ENCODE peak calls at places on chromosome 22, in ten cellular contexts. One of them, this sample, is unnamed. For H3K4me1, the result is how much of the 10 kb centered on the place peaks cover.

GRCh38 chr22:50012201-50013181 is at the start of gene IL17REL:
- DNase-seq in tibial nerve: no peak
- DNase-seq in stomach: peak
- DNase-seq in ovary: peak
- DNase-seq in IMR-90: peak
- DNase-seq in uterus: peak
- DNase-seq in esophagus squamous epithelium: no peak
- DNase-seq in body of pancreas: no peak
- DNase-seq in adrenal gland: no peak
- DNase-seq in heart left ventricle: no peak
- DNase-seq in this sample: no peak

GRCh38 chr22:37684803-37685615 is 1.1 kb upstream of the NOL12 start:
- DNase-seq in stomach: no peak
- DNase-seq in tibial nerve: no peak
- DNase-seq in body of pancreas: no peak
- DNase-seq in uterus: no peak
- DNase-seq in esophagus squamous epithelium: no peak
- DNase-seq in heart left ventricle: no peak
- DNase-seq in ovary: no peak
- DNase-seq in adrenal gland: no peak
- DNase-seq in IMR-90: no peak
- DNase-seq in this sample: no peak

GRCh38 chr22:48885919-48886305 is 941.8 kb downstream of the BRD1 start:
- DNase-seq in IMR-90: no peak
- DNase-seq in esophagus squamous epithelium: no peak
- DNase-seq in uterus: no peak
- DNase-seq in body of pancreas: no peak
- DNase-seq in stomach: no peak
- DNase-seq in tibial nerve: no peak
- DNase-seq in adrenal gland: no peak
- DNase-seq in ovary: peak
- DNase-seq in heart left ventricle: no peak
- DNase-seq in this sample: no peak

GRCh38 chr22:21587803-21588611 is 20.5 kb downstream of the UBE2L3 start:
- DNase-seq in ovary: no peak
- DNase-seq in IMR-90: peak
- DNase-seq in stomach: no peak
- DNase-seq in uterus: no peak
- DNase-seq in body of pancreas: no peak
- DNase-seq in adrenal gland: no peak
- DNase-seq in tibial nerve: no peak
- DNase-seq in esophagus squamous epithelium: no peak
- DNase-seq in heart left ventricle: no peak
- DNase-seq in this sample: no peak

GRCh38 chr22:17436382-17436951 is 67.2 kb downstream of the CECR2 start:
- DNase-seq in esophagus squamous epithelium: no peak
- DNase-seq in ovary: no peak
- DNase-seq in body of pancreas: no peak
- DNase-seq in uterus: no peak
- DNase-seq in stomach: no peak
- DNase-seq in IMR-90: no peak
- DNase-seq in heart left ventricle: no peak
- DNase-seq in tibial nerve: no peak
- DNase-seq in adrenal gland: no peak
- DNase-seq in this sample: no peak

GRCh38 chr22:35379146-35379993 is 1.5 kb upstream of the HMOX1 start:
- DNase-seq in esophagus squamous epithelium: no peak
- DNase-seq in adrenal gland: no peak
- DNase-seq in body of pancreas: no peak
- DNase-seq in tibial nerve: no peak
- DNase-seq in stomach: no peak
- DNase-seq in IMR-90: no peak
- DNase-seq in heart left ventricle: no peak
- DNase-seq in ovary: no peak
- DNase-seq in uterus: no peak
- DNase-seq in this sample: no peak

GRCh38 chr22:49551897-49552659 is 275.6 kb downstream of the BRD1 start:
- DNase-seq in esophagus squamous epithelium: no peak
- DNase-seq in uterus: no peak
- DNase-seq in tibial nerve: no peak
- DNase-seq in heart left ventricle: no peak
- DNase-seq in ovary: no peak
- DNase-seq in adrenal gland: no peak
- DNase-seq in IMR-90: no peak
- DNase-seq in stomach: no peak
- DNase-seq in body of pancreas: no peak
- DNase-seq in this sample: no peak

GRCh38 chr22:21791635-21792625 is 56.3 kb upstream of the YPEL1 start:
- DNase-seq in ovary: no peak
- DNase-seq in adrenal gland: no peak
- DNase-seq in body of pancreas: no peak
- DNase-seq in tibial nerve: no peak
- DNase-seq in heart left ventricle: no peak
- DNase-seq in uterus: no peak
- DNase-seq in IMR-90: peak
- DNase-seq in esophagus squamous epithelium: no peak
- DNase-seq in stomach: no peak
- DNase-seq in this sample: no peak

GRCh38 chr22:37334859-37335818 is 52.8 kb downstream of the CYTH4 start:
- DNase-seq in adrenal gland: no peak
- DNase-seq in tibial nerve: no peak
- DNase-seq in ovary: no peak
- DNase-seq in stomach: no peak
- DNase-seq in body of pancreas: no peak
- DNase-seq in IMR-90: no peak
- DNase-seq in uterus: no peak
- DNase-seq in heart left ventricle: no peak
- DNase-seq in esophagus squamous epithelium: no peak
- DNase-seq in this sample: no peak

GRCh38 chr22:47147572-47147971 is 385.1 kb downstream of the TBC1D22A start:
- DNase-seq in stomach: no peak
- DNase-seq in esophagus squamous epithelium: no peak
- DNase-seq in ovary: no peak
- DNase-seq in uterus: no peak
- DNase-seq in heart left ventricle: no peak
- DNase-seq in IMR-90: no peak
- DNase-seq in adrenal gland: no peak
- DNase-seq in tibial nerve: no peak
- DNase-seq in body of pancreas: no peak
- DNase-seq in this sample: no peak

GRCh38 chr22:31342389-31343125 is 3.6 kb downstream of the PATZ1 start:
- DNase-seq in tibial nerve: no peak
- DNase-seq in ovary: no peak
- DNase-seq in esophagus squamous epithelium: no peak
- DNase-seq in adrenal gland: no peak
- DNase-seq in stomach: no peak
- DNase-seq in IMR-90: no peak
- DNase-seq in uterus: no peak
- DNase-seq in body of pancreas: no peak
- DNase-seq in heart left ventricle: no peak
- DNase-seq in this sample: no peak

GRCh38 chr22:31346255-31346732 is at the start of gene PATZ1:
- DNase-seq in ovary: peak
- DNase-seq in adrenal gland: peak
- DNase-seq in heart left ventricle: peak
- DNase-seq in esophagus squamous epithelium: peak
- DNase-seq in body of pancreas: peak
- DNase-seq in stomach: peak
- DNase-seq in IMR-90: peak
- DNase-seq in tibial nerve: peak
- DNase-seq in uterus: peak
- DNase-seq in this sample: peak

GRCh38 chr22:31345331-31346254 is 553 bp downstream of the PATZ1 start:
- DNase-seq in body of pancreas: peak
- DNase-seq in esophagus squamous epithelium: peak
- DNase-seq in heart left ventricle: peak
- DNase-seq in ovary: peak
- DNase-seq in stomach: peak
- DNase-seq in adrenal gland: peak
- DNase-seq in uterus: peak
- DNase-seq in IMR-90: peak
- DNase-seq in tibial nerve: peak
- DNase-seq in this sample: peak

GRCh38 chr22:31343235-31344191 is 2.6 kb downstream of the PATZ1 start:
- DNase-seq in ovary: peak
- DNase-seq in IMR-90: peak
- DNase-seq in heart left ventricle: peak
- DNase-seq in tibial nerve: peak
- DNase-seq in stomach: peak
- DNase-seq in uterus: peak
- DNase-seq in esophagus squamous epithelium: no peak
- DNase-seq in body of pancreas: peak
- DNase-seq in adrenal gland: no peak
- DNase-seq in this sample: peak

DNA sequence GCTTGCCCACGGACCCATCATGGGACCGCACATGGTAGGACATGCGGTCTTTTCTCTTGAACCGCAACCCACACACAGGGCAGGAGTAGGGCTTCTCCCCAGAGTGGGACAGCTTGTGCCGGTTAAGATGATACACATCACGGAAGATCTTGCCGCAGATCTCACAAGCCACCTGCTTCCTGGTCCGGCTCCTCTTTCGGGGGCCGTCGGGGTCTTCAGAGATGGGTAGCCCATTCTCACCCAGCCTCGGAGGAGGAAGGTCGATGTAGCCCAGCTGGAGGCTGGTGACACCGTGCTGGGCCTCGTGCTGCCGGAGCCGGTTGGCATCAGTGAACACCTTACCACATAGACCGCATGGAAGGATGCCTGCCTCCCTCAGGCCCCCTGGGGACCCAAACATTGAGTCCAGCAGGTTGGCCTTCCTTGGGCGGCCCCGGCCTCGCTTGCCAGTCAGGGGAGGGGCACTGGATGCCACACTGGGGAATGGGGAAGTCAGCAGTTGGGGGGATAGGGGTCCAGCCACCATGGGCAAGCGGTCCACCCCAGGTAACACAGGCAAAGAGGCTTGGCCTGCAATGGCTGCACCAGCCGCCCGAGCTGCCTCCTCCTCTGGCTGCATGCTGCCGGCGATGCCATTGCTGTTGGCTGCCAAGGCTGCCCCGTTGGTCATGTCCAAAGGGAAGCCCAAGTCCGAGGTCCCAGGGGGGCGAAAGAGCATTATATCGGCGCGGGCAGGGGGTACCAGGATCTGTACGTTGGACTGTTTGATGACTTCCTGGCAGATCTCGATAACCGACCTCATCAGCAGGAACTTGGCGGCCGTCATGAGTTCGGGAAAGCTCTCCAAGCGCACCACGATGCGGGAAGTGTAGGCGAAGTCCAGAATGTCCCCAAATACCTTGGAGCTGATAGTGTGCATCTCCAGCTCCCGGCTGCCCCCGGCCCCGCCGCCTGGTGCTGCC is 1.5 kb downstream of the PATZ1 start:
- DNase-seq in IMR-90: peak
- DNase-seq in esophagus squamous epithelium: no peak
- DNase-seq in uterus: peak
- DNase-seq in stomach: peak
- DNase-seq in heart left ventricle: peak
- DNase-seq in adrenal gland: no peak
- DNase-seq in tibial nerve: peak
- DNase-seq in ovary: peak
- DNase-seq in body of pancreas: peak
- DNase-seq in this sample: peak
- TF ChIP-seq POLR2A in IMR-90: no peak
- TF ChIP-seq POLR2A in esophagus squamous epithelium: no peak
- TF ChIP-seq POLR2A in uterus: no peak
- TF ChIP-seq POLR2A in stomach: no peak
- TF ChIP-seq POLR2A in heart left ventricle: no peak
- TF ChIP-seq POLR2A in adrenal gland: no peak
- TF ChIP-seq POLR2A in tibial nerve: no peak
- TF ChIP-seq POLR2A in ovary: no peak
- TF ChIP-seq POLR2A in body of pancreas: no peak
- TF ChIP-seq POLR2A in this sample: no peak

GRCh38 chr22:38732251-38732815 is 23.5 kb downstream of the SUN2 start:
- DNase-seq in stomach: peak
- DNase-seq in adrenal gland: no peak
- DNase-seq in body of pancreas: peak
- DNase-seq in IMR-90: no peak
- DNase-seq in tibial nerve: no peak
- DNase-seq in uterus: no peak
- DNase-seq in esophagus squamous epithelium: no peak
- DNase-seq in heart left ventricle: no peak
- DNase-seq in ovary: peak
- DNase-seq in this sample: no peak
- H3K4me1 ChIP-seq in stomach: half or more
- H3K4me1 ChIP-seq in adrenal gland: under half
- H3K4me1 ChIP-seq in body of pancreas: half or more
- H3K4me1 ChIP-seq in IMR-90: under half
- H3K4me1 ChIP-seq in tibial nerve: under half
- H3K4me1 ChIP-seq in uterus: under half
- H3K4me1 ChIP-seq in esophagus squamous epithelium: under half
- H3K4me1 ChIP-seq in heart left ventricle: under half
- H3K4me1 ChIP-seq in ovary: under half
- H3K4me1 ChIP-seq in this sample: under half

DNA sequence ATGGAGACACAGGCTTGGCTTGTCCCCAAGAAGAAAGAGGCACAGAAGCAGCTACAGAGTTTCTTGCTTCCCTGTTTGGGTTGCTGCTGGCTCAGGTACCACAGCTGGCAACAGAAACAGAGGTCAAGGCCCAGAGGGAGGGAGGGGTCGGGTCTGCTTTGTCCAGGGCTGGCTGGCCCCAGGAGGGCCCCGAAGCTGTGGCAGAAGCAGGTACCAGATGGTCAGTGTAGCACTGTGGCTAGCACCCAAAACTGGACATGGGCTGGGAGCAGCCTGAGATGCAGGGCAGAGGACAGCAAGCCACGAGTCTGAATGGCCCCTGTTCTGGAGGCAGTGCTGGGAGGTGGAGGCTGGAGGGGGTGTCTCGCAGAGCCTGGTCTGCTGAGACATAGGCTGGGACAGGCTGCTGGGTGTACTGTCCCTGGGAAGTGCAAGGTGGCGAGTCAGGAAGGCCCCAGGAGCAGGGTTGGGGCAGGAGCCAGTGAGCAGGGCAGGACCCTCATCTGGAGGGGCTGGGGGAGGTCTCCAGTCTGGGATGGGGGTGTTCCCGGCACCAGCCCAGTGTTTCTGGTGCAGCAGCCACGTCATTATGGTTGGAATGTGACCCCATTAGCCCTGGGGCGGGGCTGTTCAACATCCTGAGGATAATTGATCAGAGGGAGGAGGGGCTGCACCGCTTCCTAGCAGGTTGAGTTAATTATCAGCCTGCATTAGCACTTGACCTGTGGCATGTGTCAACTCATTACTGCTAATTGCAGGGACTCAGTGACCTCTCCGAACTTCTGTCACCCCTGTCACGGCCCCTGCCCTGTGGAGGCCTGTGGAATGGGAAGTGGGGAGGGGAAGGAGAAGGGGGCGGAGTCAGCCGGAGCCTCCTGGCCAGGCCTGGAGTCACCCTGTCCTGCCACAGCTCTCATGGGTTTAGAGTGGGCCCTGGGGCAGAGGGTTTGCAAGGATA is 52.6 kb upstream of the CCDC188 start:
- DNase-seq in uterus: no peak
- DNase-seq in heart left ventricle: peak
- DNase-seq in esophagus squamous epithelium: no peak
- DNase-seq in adrenal gland: no peak
- DNase-seq in ovary: no peak
- DNase-seq in IMR-90: peak
- DNase-seq in stomach: peak
- DNase-seq in body of pancreas: peak
- DNase-seq in tibial nerve: no peak
- DNase-seq in this sample: no peak
- TF ChIP-seq POLR2A in uterus: no peak
- TF ChIP-seq POLR2A in heart left ventricle: no peak
- TF ChIP-seq POLR2A in esophagus squamous epithelium: no peak
- TF ChIP-seq POLR2A in adrenal gland: no peak
- TF ChIP-seq POLR2A in ovary: no peak
- TF ChIP-seq POLR2A in IMR-90: no peak
- TF ChIP-seq POLR2A in stomach: no peak
- TF ChIP-seq POLR2A in body of pancreas: no peak
- TF ChIP-seq POLR2A in tibial nerve: no peak
- TF ChIP-seq POLR2A in this sample: no peak

GRCh38 chr22:46084376-46084775 is 66.0 kb upstream of the PPARA start:
- DNase-seq in body of pancreas: no peak
- DNase-seq in uterus: no peak
- DNase-seq in tibial nerve: no peak
- DNase-seq in IMR-90: no peak
- DNase-seq in ovary: peak
- DNase-seq in heart left ventricle: no peak
- DNase-seq in adrenal gland: no peak
- DNase-seq in stomach: no peak
- DNase-seq in esophagus squamous epithelium: no peak
- DNase-seq in this sample: no peak
- H3K4me1 ChIP-seq in body of pancreas: half or more
- H3K4me1 ChIP-seq in uterus: under half
- H3K4me1 ChIP-seq in tibial nerve: half or more
- H3K4me1 ChIP-seq in IMR-90: half or more
- H3K4me1 ChIP-seq in ovary: under half
- H3K4me1 ChIP-seq in heart left ventricle: half or more
- H3K4me1 ChIP-seq in adrenal gland: half or more
- H3K4me1 ChIP-seq in stomach: half or more
- H3K4me1 ChIP-seq in esophagus squamous epithelium: half or more
- H3K4me1 ChIP-seq in this sample: under half

This sample was measured in breast epithelium.